ENCODE peak calls at places on chromosome 21, in six cellular contexts. One of them, this sample, is unnamed.

GRCh38 chr21:21373969-21374368 is 375.8 kb downstream of the NCAM2 start:
- DNase-seq in naive thymus-derived CD8-positive, alpha-beta T cell: no peak
- DNase-seq in T-helper 2 cell: no peak
- DNase-seq in CD8-positive, alpha-beta T cell: no peak
- DNase-seq in stimulated activated CD4-positive, alpha-beta T cell treated with anti-CD3 and anti-CD28 coated beads, Interleukin-4, amount 100 ng/mL, for 48 hours: no peak
- DNase-seq in frontal cortex: no peak
- DNase-seq in this sample: no peak

GRCh38 chr21:45618287-45618686 is 25.2 kb upstream of the PCBP3 start:
- DNase-seq in naive thymus-derived CD8-positive, alpha-beta T cell: no peak
- DNase-seq in T-helper 2 cell: no peak
- DNase-seq in CD8-positive, alpha-beta T cell: peak; percentile 4
- DNase-seq in stimulated activated CD4-positive, alpha-beta T cell treated with anti-CD3 and anti-CD28 coated beads, Interleukin-4, amount 100 ng/mL, for 48 hours: no peak
- DNase-seq in frontal cortex: no peak
- DNase-seq in this sample: no peak

GRCh38 chr21:27339902-27340301 is 373.0 kb upstream of the ADAMTS5 start:
- DNase-seq in naive thymus-derived CD8-positive, alpha-beta T cell: no peak
- DNase-seq in T-helper 2 cell: no peak
- DNase-seq in CD8-positive, alpha-beta T cell: no peak
- DNase-seq in stimulated activated CD4-positive, alpha-beta T cell treated with anti-CD3 and anti-CD28 coated beads, Interleukin-4, amount 100 ng/mL, for 48 hours: no peak
- DNase-seq in frontal cortex: no peak
- DNase-seq in this sample: no peak

GRCh38 chr21:28106370-28106890 is 886.2 kb downstream of the LTN1 start:
- DNase-seq in naive thymus-derived CD8-positive, alpha-beta T cell: no peak
- DNase-seq in T-helper 2 cell: no peak
- DNase-seq in CD8-positive, alpha-beta T cell: no peak
- DNase-seq in stimulated activated CD4-positive, alpha-beta T cell treated with anti-CD3 and anti-CD28 coated beads, Interleukin-4, amount 100 ng/mL, for 48 hours: no peak
- DNase-seq in frontal cortex: no peak
- DNase-seq in this sample: no peak

GRCh38 chr21:43731891-43732711 is 13.2 kb downstream of the PDXK start:
- DNase-seq in naive thymus-derived CD8-positive, alpha-beta T cell: no peak
- DNase-seq in T-helper 2 cell: no peak
- DNase-seq in CD8-positive, alpha-beta T cell: no peak
- DNase-seq in stimulated activated CD4-positive, alpha-beta T cell treated with anti-CD3 and anti-CD28 coated beads, Interleukin-4, amount 100 ng/mL, for 48 hours: no peak
- DNase-seq in frontal cortex: no peak
- DNase-seq in this sample: no peak

GRCh38 chr21:15140321-15141019 is 75.7 kb upstream of the NRIP1 start:
- DNase-seq in naive thymus-derived CD8-positive, alpha-beta T cell: no peak
- DNase-seq in T-helper 2 cell: no peak
- DNase-seq in CD8-positive, alpha-beta T cell: no peak
- DNase-seq in stimulated activated CD4-positive, alpha-beta T cell treated with anti-CD3 and anti-CD28 coated beads, Interleukin-4, amount 100 ng/mL, for 48 hours: no peak
- DNase-seq in frontal cortex: no peak
- DNase-seq in this sample: no peak

GRCh38 chr21:17491716-17492414 is 21.0 kb upstream of the CXADR start:
- DNase-seq in naive thymus-derived CD8-positive, alpha-beta T cell: no peak
- DNase-seq in T-helper 2 cell: no peak
- DNase-seq in CD8-positive, alpha-beta T cell: no peak
- DNase-seq in stimulated activated CD4-positive, alpha-beta T cell treated with anti-CD3 and anti-CD28 coated beads, Interleukin-4, amount 100 ng/mL, for 48 hours: peak; percentile 6
- DNase-seq in frontal cortex: no peak
- DNase-seq in this sample: no peak

GRCh38 chr21:37430184-37430821 is 63.7 kb downstream of the DYRK1A start:
- DNase-seq in naive thymus-derived CD8-positive, alpha-beta T cell: no peak
- DNase-seq in T-helper 2 cell: no peak
- DNase-seq in CD8-positive, alpha-beta T cell: no peak
- DNase-seq in stimulated activated CD4-positive, alpha-beta T cell treated with anti-CD3 and anti-CD28 coated beads, Interleukin-4, amount 100 ng/mL, for 48 hours: no peak
- DNase-seq in frontal cortex: no peak
- DNase-seq in this sample: no peak

GRCh38 chr21:42225042-42225441 is 6.1 kb downstream of the ABCG1 start:
- DNase-seq in naive thymus-derived CD8-positive, alpha-beta T cell: no peak
- DNase-seq in T-helper 2 cell: no peak
- DNase-seq in CD8-positive, alpha-beta T cell: no peak
- DNase-seq in stimulated activated CD4-positive, alpha-beta T cell treated with anti-CD3 and anti-CD28 coated beads, Interleukin-4, amount 100 ng/mL, for 48 hours: no peak
- DNase-seq in frontal cortex: no peak
- DNase-seq in this sample: no peak

GRCh38 chr21:28516996-28517592 is 475.6 kb downstream of the LTN1 start:
- DNase-seq in naive thymus-derived CD8-positive, alpha-beta T cell: peak; percentile 23
- DNase-seq in T-helper 2 cell: peak; percentile 28
- DNase-seq in CD8-positive, alpha-beta T cell: peak; percentile 60
- DNase-seq in stimulated activated CD4-positive, alpha-beta T cell treated with anti-CD3 and anti-CD28 coated beads, Interleukin-4, amount 100 ng/mL, for 48 hours: peak; percentile 58
- DNase-seq in frontal cortex: no peak
- DNase-seq in this sample: peak; percentile 49

GRCh38 chr21:44093761-44094160 is 13.4 kb upstream of the PWP2 start:
- DNase-seq in naive thymus-derived CD8-positive, alpha-beta T cell: no peak
- DNase-seq in T-helper 2 cell: no peak
- DNase-seq in CD8-positive, alpha-beta T cell: no peak
- DNase-seq in stimulated activated CD4-positive, alpha-beta T cell treated with anti-CD3 and anti-CD28 coated beads, Interleukin-4, amount 100 ng/mL, for 48 hours: no peak
- DNase-seq in frontal cortex: no peak
- DNase-seq in this sample: no peak

GRCh38 chr21:38831526-38832467 is 26.1 kb downstream of the ETS2 start:
- DNase-seq in naive thymus-derived CD8-positive, alpha-beta T cell: no peak
- DNase-seq in T-helper 2 cell: no peak
- DNase-seq in CD8-positive, alpha-beta T cell: no peak
- DNase-seq in stimulated activated CD4-positive, alpha-beta T cell treated with anti-CD3 and anti-CD28 coated beads, Interleukin-4, amount 100 ng/mL, for 48 hours: peak; percentile 33
- DNase-seq in frontal cortex: no peak
- DNase-seq in this sample: peak; percentile 5

GRCh38 chr21:18155508-18156193 is 89.0 kb upstream of the CHODL start:
- DNase-seq in naive thymus-derived CD8-positive, alpha-beta T cell: no peak
- DNase-seq in T-helper 2 cell: no peak
- DNase-seq in CD8-positive, alpha-beta T cell: no peak
- DNase-seq in stimulated activated CD4-positive, alpha-beta T cell treated with anti-CD3 and anti-CD28 coated beads, Interleukin-4, amount 100 ng/mL, for 48 hours: no peak
- DNase-seq in frontal cortex: no peak
- DNase-seq in this sample: no peak

GRCh38 chr21:32702702-32703101 is 25.1 kb downstream of the SYNJ1 start:
- DNase-seq in naive thymus-derived CD8-positive, alpha-beta T cell: no peak
- DNase-seq in T-helper 2 cell: no peak
- DNase-seq in CD8-positive, alpha-beta T cell: no peak
- DNase-seq in stimulated activated CD4-positive, alpha-beta T cell treated with anti-CD3 and anti-CD28 coated beads, Interleukin-4, amount 100 ng/mL, for 48 hours: no peak
- DNase-seq in frontal cortex: no peak
- DNase-seq in this sample: no peak

GRCh38 chr21:37071561-37072238 is 1.2 kb downstream of the PIGP start:
- DNase-seq in naive thymus-derived CD8-positive, alpha-beta T cell: no peak
- DNase-seq in T-helper 2 cell: no peak
- DNase-seq in CD8-positive, alpha-beta T cell: no peak
- DNase-seq in stimulated activated CD4-positive, alpha-beta T cell treated with anti-CD3 and anti-CD28 coated beads, Interleukin-4, amount 100 ng/mL, for 48 hours: no peak
- DNase-seq in frontal cortex: peak; percentile 10
- DNase-seq in this sample: no peak

GRCh38 chr21:14520535-14520934 is 25.6 kb downstream of the SAMSN1 start:
- DNase-seq in naive thymus-derived CD8-positive, alpha-beta T cell: no peak
- DNase-seq in T-helper 2 cell: no peak
- DNase-seq in CD8-positive, alpha-beta T cell: no peak
- DNase-seq in stimulated activated CD4-positive, alpha-beta T cell treated with anti-CD3 and anti-CD28 coated beads, Interleukin-4, amount 100 ng/mL, for 48 hours: no peak
- DNase-seq in frontal cortex: no peak
- DNase-seq in this sample: no peak

GRCh38 chr21:23740463-23740862 is 1866.8 kb downstream of the MRPL39 start:
- DNase-seq in naive thymus-derived CD8-positive, alpha-beta T cell: no peak
- DNase-seq in T-helper 2 cell: no peak
- DNase-seq in CD8-positive, alpha-beta T cell: no peak
- DNase-seq in stimulated activated CD4-positive, alpha-beta T cell treated with anti-CD3 and anti-CD28 coated beads, Interleukin-4, amount 100 ng/mL, for 48 hours: no peak
- DNase-seq in frontal cortex: no peak
- DNase-seq in this sample: no peak

GRCh38 chr21:28705616-28706015 is 287.1 kb downstream of the LTN1 start:
- DNase-seq in naive thymus-derived CD8-positive, alpha-beta T cell: no peak
- DNase-seq in T-helper 2 cell: no peak
- DNase-seq in CD8-positive, alpha-beta T cell: no peak
- DNase-seq in stimulated activated CD4-positive, alpha-beta T cell treated with anti-CD3 and anti-CD28 coated beads, Interleukin-4, amount 100 ng/mL, for 48 hours: no peak
- DNase-seq in frontal cortex: no peak
- DNase-seq in this sample: no peak

GRCh38 chr21:37463083-37463780 is 96.7 kb downstream of the DYRK1A start:
- DNase-seq in naive thymus-derived CD8-positive, alpha-beta T cell: no peak
- DNase-seq in T-helper 2 cell: no peak
- DNase-seq in CD8-positive, alpha-beta T cell: no peak
- DNase-seq in stimulated activated CD4-positive, alpha-beta T cell treated with anti-CD3 and anti-CD28 coated beads, Interleukin-4, amount 100 ng/mL, for 48 hours: no peak
- DNase-seq in frontal cortex: no peak
- DNase-seq in this sample: peak; percentile 17

GRCh38 chr21:29230541-29231275 is 68.0 kb upstream of the BACH1 start:
- DNase-seq in naive thymus-derived CD8-positive, alpha-beta T cell: no peak
- DNase-seq in T-helper 2 cell: no peak
- DNase-seq in CD8-positive, alpha-beta T cell: no peak
- DNase-seq in stimulated activated CD4-positive, alpha-beta T cell treated with anti-CD3 and anti-CD28 coated beads, Interleukin-4, amount 100 ng/mL, for 48 hours: no peak
- DNase-seq in frontal cortex: no peak
- DNase-seq in this sample: no peak

GRCh38 chr21:35438643-35439404 is 389.7 kb upstream of the RUNX1 start:
- DNase-seq in naive thymus-derived CD8-positive, alpha-beta T cell: no peak
- DNase-seq in T-helper 2 cell: no peak
- DNase-seq in CD8-positive, alpha-beta T cell: no peak
- DNase-seq in stimulated activated CD4-positive, alpha-beta T cell treated with anti-CD3 and anti-CD28 coated beads, Interleukin-4, amount 100 ng/mL, for 48 hours: no peak
- DNase-seq in frontal cortex: no peak
- DNase-seq in this sample: no peak

GRCh38 chr21:41507521-41508414 is at the start of gene TMPRSS2:
- DNase-seq in naive thymus-derived CD8-positive, alpha-beta T cell: no peak
- DNase-seq in T-helper 2 cell: no peak
- DNase-seq in CD8-positive, alpha-beta T cell: no peak
- DNase-seq in stimulated activated CD4-positive, alpha-beta T cell treated with anti-CD3 and anti-CD28 coated beads, Interleukin-4, amount 100 ng/mL, for 48 hours: no peak
- DNase-seq in frontal cortex: no peak
- DNase-seq in this sample: no peak

GRCh38 chr21:42285569-42286245 is 29.5 kb downstream of the TFF3 start:
- DNase-seq in naive thymus-derived CD8-positive, alpha-beta T cell: no peak
- DNase-seq in T-helper 2 cell: no peak
- DNase-seq in CD8-positive, alpha-beta T cell: no peak
- DNase-seq in stimulated activated CD4-positive, alpha-beta T cell treated with anti-CD3 and anti-CD28 coated beads, Interleukin-4, amount 100 ng/mL, for 48 hours: no peak
- DNase-seq in frontal cortex: no peak
- DNase-seq in this sample: no peak

GRCh38 chr21:44285547-44285992 is at the start of gene AIRE:
- DNase-seq in naive thymus-derived CD8-positive, alpha-beta T cell: no peak
- DNase-seq in T-helper 2 cell: no peak
- DNase-seq in CD8-positive, alpha-beta T cell: no peak
- DNase-seq in stimulated activated CD4-positive, alpha-beta T cell treated with anti-CD3 and anti-CD28 coated beads, Interleukin-4, amount 100 ng/mL, for 48 hours: no peak
- DNase-seq in frontal cortex: no peak
- DNase-seq in this sample: no peak

GRCh38 chr21:45039309-45040113 is 34.9 kb upstream of the ADARB1 start:
- DNase-seq in naive thymus-derived CD8-positive, alpha-beta T cell: no peak
- DNase-seq in T-helper 2 cell: no peak
- DNase-seq in CD8-positive, alpha-beta T cell: no peak
- DNase-seq in stimulated activated CD4-positive, alpha-beta T cell treated with anti-CD3 and anti-CD28 coated beads, Interleukin-4, amount 100 ng/mL, for 48 hours: no peak
- DNase-seq in frontal cortex: no peak
- DNase-seq in this sample: no peak

GRCh38 chr21:36388076-36388475 is 2.9 kb downstream of the CHAF1B start:
- DNase-seq in naive thymus-derived CD8-positive, alpha-beta T cell: no peak
- DNase-seq in T-helper 2 cell: no peak
- DNase-seq in CD8-positive, alpha-beta T cell: no peak
- DNase-seq in stimulated activated CD4-positive, alpha-beta T cell treated with anti-CD3 and anti-CD28 coated beads, Interleukin-4, amount 100 ng/mL, for 48 hours: no peak
- DNase-seq in frontal cortex: no peak
- DNase-seq in this sample: no peak

This sample was measured in T-cell.